ENCODE peak calls at places on chromosomes 2 and 18, in ten cellular contexts. J is psoas muscle; T is GM23248; F is cardiac muscle cell; O is uterus; M is thoracic aorta; D is SJSA1; U is neuronal stem cell; X is naive thymus-derived CD4-positive, alpha-beta T cell; Y is left ventricle myocardium inferior. P is an unnamed sample. For H3K9me3 and H3K4me1, the result is how much of the 10 kb centered on the place peaks cover.

GRCh38 chr2:216872624-216873023 is 12.8 kb upstream of the TNP1 start:
- DNase-seq in U (no peak), X (no peak), M (no peak), J (no peak), D (no peak), Y (no peak), T (no peak), O (no peak), F (no peak), P (no peak)

GRCh38 chr2:8540552-8541055 is 141.3 kb upstream of the ID2 start:
- DNase-seq in U (no peak), Y (no peak), O (no peak), M (no peak), D (no peak), J (no peak), T (no peak), X (no peak), F (no peak), P (no peak)

GRCh38 chr2:3434005-3434404 is 54.5 kb downstream of the TRAPPC12 start:
- DNase-seq in O (no peak), J (no peak), Y (no peak), X (no peak), F (no peak), T (no peak), U (no peak), D (no peak), M (no peak), P (no peak)

GRCh38 chr2:224927671-224928173 is 114.5 kb downstream of the DOCK10 start:
- DNase-seq in D (no peak), F (no peak), M (peak), X (peak), J (no peak), Y (no peak), O (no peak), T (no peak), U (no peak), P (peak)

GRCh38 chr2:150480241-150480640 is 7.2 kb downstream of the RND3 start:
- DNase-seq in J (no peak), O (no peak), X (no peak), T (peak), M (no peak), U (no peak), Y (no peak), F (no peak), D (no peak), P (no peak)

GRCh38 chr18:49160075-49160930 is 209.5 kb upstream of the SMAD7 start:
- DNase-seq in D (no peak), M (no peak), F (no peak), X (no peak), J (no peak), Y (no peak), T (no peak), U (no peak), O (no peak), P (no peak)

GRCh38 chr2:205885492-205886099 is 200.4 kb downstream of the INO80D start:
- DNase-seq in J (peak), D (peak), M (peak), T (peak), O (peak), F (peak), X (peak), U (peak), Y (peak), P (peak)

GRCh38 chr2:221205103-221205502 is 367.0 kb downstream of the EPHA4 start:
- DNase-seq in O (no peak), T (no peak), D (no peak), J (no peak), X (no peak), F (no peak), M (no peak), Y (no peak), U (no peak), P (no peak)

GRCh38 chr18:22549260-22549937 is 131.7 kb upstream of the CTAGE1 start:
- DNase-seq in O (no peak), T (no peak), J (no peak), X (no peak), D (no peak), M (no peak), U (no peak), Y (no peak), F (no peak), P (no peak)

GRCh38 chr2:158923641-158924040 is 44.8 kb upstream of the TANC1 start:
- DNase-seq in T (no peak), M (no peak), Y (no peak), F (no peak), O (no peak), U (no peak), X (no peak), D (no peak), J (no peak), P (no peak)

GRCh38 chr18:57792741-57793629 is 10.1 kb downstream of the ATP8B1 start:
- DNase-seq in D (no peak), J (no peak), U (no peak), X (no peak), Y (no peak), O (no peak), F (no peak), T (peak), M (no peak), P (no peak)

GRCh38 chr2:218736535-218736934 is 25.9 kb downstream of the TTLL4 start:
- DNase-seq in Y (no peak), F (no peak), O (no peak), J (no peak), U (no peak), D (no peak), M (no peak), T (no peak), X (no peak), P (no peak)

GRCh38 chr2:218733615-218734021 is 23.0 kb downstream of the TTLL4 start:
- DNase-seq in U (no peak), J (no peak), M (no peak), X (no peak), F (no peak), O (no peak), D (no peak), T (peak), Y (no peak), P (no peak)

GRCh38 chr2:218732761-218733158 is 22.1 kb downstream of the TTLL4 start:
- DNase-seq in D (no peak), Y (no peak), T (peak), O (no peak), J (no peak), U (no peak), F (no peak), X (no peak), M (no peak), P (no peak)

GRCh38 chr2:218734190-218734975 is 23.7 kb downstream of the TTLL4 start:
- DNase-seq in O (no peak), M (no peak), D (no peak), T (no peak), Y (no peak), F (no peak), X (no peak), U (no peak), J (no peak), P (no peak)

GRCh38 chr2:218732052-218732760 is 21.6 kb downstream of the TTLL4 start:
- DNase-seq in O (no peak), D (no peak), Y (no peak), U (no peak), F (no peak), T (no peak), X (no peak), M (no peak), J (no peak), P (no peak)
- H3K27ac ChIP-seq in O (peak), D (peak), Y (peak), U (no peak), F (no peak), T (peak), X (no peak), M (no peak), J (peak), P (no peak)

DNA sequence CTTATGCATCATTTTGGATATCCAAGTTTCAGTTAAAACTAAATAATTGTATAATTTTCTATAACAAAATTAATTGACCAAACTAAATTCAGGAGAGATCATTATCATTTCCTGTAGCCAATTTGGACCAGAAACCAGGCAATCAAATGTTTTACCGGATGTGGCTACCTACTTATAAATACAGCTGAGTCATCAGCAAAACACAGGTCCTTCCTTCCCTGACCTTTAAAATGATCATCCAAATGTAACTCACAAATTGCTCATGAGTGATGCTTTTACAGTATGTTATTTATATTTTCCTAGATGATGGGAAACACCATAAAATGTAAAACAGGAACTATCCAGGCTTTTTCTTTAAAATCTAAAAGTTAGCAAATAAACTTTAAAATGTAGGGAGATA is 133.7 kb downstream of the CBLN2 start:
- DNase-seq in Y (no peak), J (no peak), M (no peak), F (no peak), U (no peak), O (no peak), T (no peak), X (no peak), D (no peak), P (no peak)
- H3K9me3 ChIP-seq in Y (under half), J (under half), M (under half), F (under half), U (under half), O (under half), T (under half), X (under half), D (under half), P (under half)

GRCh38 chr18:74488864-74489263 is 7.3 kb upstream of the CNDP2 start:
- DNase-seq in U (no peak), T (no peak), D (no peak), Y (no peak), J (no peak), O (no peak), M (no peak), X (no peak), F (no peak), P (no peak)
- H3K4me1 ChIP-seq in U (under half), T (under half), D (under half), Y (under half), J (under half), O (under half), M (under half), X (under half), F (under half), P (under half)

GRCh38 chr2:96928277-96928781 is 58.1 kb downstream of the FAM178B start:
- DNase-seq in Y (no peak), O (peak), X (no peak), U (no peak), F (no peak), T (peak), J (peak), M (no peak), D (no peak), P (no peak)
- H3K27ac ChIP-seq in Y (peak), O (peak), X (no peak), U (no peak), F (no peak), T (no peak), J (peak), M (no peak), D (no peak), P (no peak)